ENCODE peak calls at places on chromosomes 11 and 22, in four cellular contexts. One of them, this sample, is unnamed.

GRCh38 chr11:45180158-45180887 is 33.9 kb downstream of the PRDM11 start:
- DNase-seq in lower leg skin: no peak
- DNase-seq in GM23338: peak; percentile 74
- DNase-seq in astrocyte of the spinal cord: no peak
- DNase-seq in this sample: peak; percentile 5

GRCh38 chr22:22375586-22376351 is 131.2 kb downstream of the VPREB1 start:
- DNase-seq in lower leg skin: no peak
- DNase-seq in GM23338: no peak
- DNase-seq in astrocyte of the spinal cord: no peak
- DNase-seq in this sample: no peak

GRCh38 chr11:83713701-83714100 is 427.5 kb upstream of the CCDC90B start:
- DNase-seq in lower leg skin: no peak
- DNase-seq in GM23338: no peak
- DNase-seq in astrocyte of the spinal cord: peak; percentile 15
- DNase-seq in this sample: peak; percentile 67

GRCh38 chr11:68412593-68413475 is 47.7 kb upstream of the PPP6R3 start:
- DNase-seq in lower leg skin: peak; percentile 74
- DNase-seq in GM23338: no peak
- DNase-seq in astrocyte of the spinal cord: peak; percentile 57
- DNase-seq in this sample: no peak

GRCh38 chr11:115504279-115505158 is at the start of gene CADM1:
- DNase-seq in lower leg skin: peak; percentile 90
- DNase-seq in GM23338: peak; percentile 98
- DNase-seq in astrocyte of the spinal cord: peak; percentile 95
- DNase-seq in this sample: peak; percentile 60

GRCh38 chr11:64238999-64239398 is 1.9 kb upstream of the FKBP2 start:
- DNase-seq in lower leg skin: no peak
- DNase-seq in GM23338: no peak
- DNase-seq in astrocyte of the spinal cord: no peak
- DNase-seq in this sample: no peak

GRCh38 chr11:41498726-41499125 is 39.3 kb upstream of the LRRC4C start:
- DNase-seq in lower leg skin: no peak
- DNase-seq in GM23338: peak; percentile 21
- DNase-seq in astrocyte of the spinal cord: peak; percentile 37
- DNase-seq in this sample: peak; percentile 17

GRCh38 chr11:35049906-35050531 is 89.0 kb upstream of the CD44 start:
- DNase-seq in lower leg skin: no peak
- DNase-seq in GM23338: no peak
- DNase-seq in astrocyte of the spinal cord: no peak
- DNase-seq in this sample: no peak

GRCh38 chr11:65645710-65646109 is 7.8 kb downstream of the SIPA1 start:
- DNase-seq in lower leg skin: no peak
- DNase-seq in GM23338: no peak
- DNase-seq in astrocyte of the spinal cord: peak; percentile 42
- DNase-seq in this sample: peak; percentile 65

GRCh38 chr22:46138058-46138797 is 12.1 kb upstream of the PPARA start:
- DNase-seq in lower leg skin: no peak
- DNase-seq in GM23338: no peak
- DNase-seq in astrocyte of the spinal cord: no peak
- DNase-seq in this sample: no peak

GRCh38 chr11:8699903-8700302 is 17.3 kb downstream of the RPL27A start:
- DNase-seq in lower leg skin: no peak
- DNase-seq in GM23338: peak; percentile 69
- DNase-seq in astrocyte of the spinal cord: peak; percentile 75
- DNase-seq in this sample: peak; percentile 63

GRCh38 chr22:21568207-21569075 is 927 bp downstream of the UBE2L3 start:
- DNase-seq in lower leg skin: no peak
- DNase-seq in GM23338: peak; percentile 50
- DNase-seq in astrocyte of the spinal cord: peak; percentile 22
- DNase-seq in this sample: peak; percentile 42

GRCh38 chr22:18133452-18133851 is 16.5 kb upstream of the USP18 start:
- DNase-seq in lower leg skin: peak; percentile 69
- DNase-seq in GM23338: no peak
- DNase-seq in astrocyte of the spinal cord: no peak
- DNase-seq in this sample: peak; percentile 26

GRCh38 chr22:42073568-42074152 is 388 bp upstream of the PHETA2 start:
- DNase-seq in lower leg skin: no peak
- DNase-seq in GM23338: no peak
- DNase-seq in astrocyte of the spinal cord: no peak
- DNase-seq in this sample: no peak
- H3K4me3 ChIP-seq in lower leg skin: peak overlapping the region; percentile 58
- H3K4me3 ChIP-seq in GM23338: peak overlapping the region; percentile 57
- H3K4me3 ChIP-seq in astrocyte of the spinal cord: peak overlapping the region; percentile 60
- H3K4me3 ChIP-seq in this sample: peak overlapping the region; percentile 87

DNA sequence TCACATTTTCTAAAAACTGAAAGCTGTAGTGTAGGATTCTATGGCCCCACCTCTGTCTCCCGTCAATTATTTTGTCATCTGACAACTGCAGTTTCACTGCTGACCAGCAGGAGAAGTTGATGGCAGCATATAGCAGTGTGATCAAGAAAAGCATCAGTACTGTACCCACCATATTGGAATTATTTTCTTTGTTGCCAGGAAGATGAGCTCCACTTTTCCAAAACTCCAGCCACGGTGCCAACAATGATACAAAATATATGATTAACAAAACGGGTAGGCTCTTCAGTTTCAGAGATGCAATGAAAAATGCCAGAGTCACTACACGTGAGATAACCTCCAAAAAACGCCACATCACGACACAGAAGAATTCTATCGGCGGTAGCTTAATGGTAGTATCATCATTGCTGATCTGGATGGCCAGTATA is 41.3 kb downstream of the XKR3 start:
- DNase-seq in lower leg skin: no peak
- DNase-seq in GM23338: peak; percentile 71
- DNase-seq in astrocyte of the spinal cord: no peak
- DNase-seq in this sample: no peak
- TF ChIP-seq CTCF in lower leg skin: no peak
- TF ChIP-seq CTCF in GM23338: peak; percentile 71
- TF ChIP-seq CTCF in astrocyte of the spinal cord: peak; percentile 7
- TF ChIP-seq CTCF in this sample: peak; percentile 18

DNA sequence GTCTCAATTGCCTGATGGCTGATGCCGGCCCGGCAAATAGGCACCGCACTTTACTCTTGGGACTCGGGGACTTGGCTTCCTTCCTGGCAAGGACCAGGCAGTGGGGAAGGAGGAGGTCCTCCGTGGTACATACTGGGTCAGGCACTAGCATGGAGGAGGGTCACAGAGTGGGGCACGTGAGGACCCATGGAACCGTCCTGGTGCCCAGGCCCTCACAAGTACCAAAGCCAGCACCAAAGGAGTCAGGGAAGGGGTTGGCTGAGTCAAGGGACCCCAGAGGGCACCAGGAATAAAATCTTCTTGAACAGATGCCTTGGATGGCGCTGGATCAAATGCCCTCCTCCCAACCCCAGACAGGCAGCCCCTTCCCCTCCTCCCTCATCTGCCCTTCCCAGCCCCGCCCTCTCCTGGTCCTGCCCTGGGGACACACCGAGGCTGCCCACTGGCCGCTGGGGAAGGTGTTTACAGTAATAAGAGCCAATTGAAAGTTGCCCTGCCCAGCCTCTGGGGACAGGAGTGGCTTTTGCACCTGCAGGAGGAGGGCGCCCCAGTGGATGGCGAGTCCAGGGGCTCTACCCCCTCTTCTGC is 5.6 kb upstream of the CARNS1 start:
- DNase-seq in lower leg skin: no peak
- DNase-seq in GM23338: peak; percentile 94
- DNase-seq in astrocyte of the spinal cord: no peak
- DNase-seq in this sample: no peak
- H3K4me3 ChIP-seq in lower leg skin: no peak overlapping the region
- H3K4me3 ChIP-seq in GM23338: no peak overlapping the region
- H3K4me3 ChIP-seq in astrocyte of the spinal cord: no peak overlapping the region
- H3K4me3 ChIP-seq in this sample: no peak overlapping the region

GRCh38 chr22:30941363-30941740 is 27.2 kb downstream of the MORC2 start:
- DNase-seq in lower leg skin: no peak
- DNase-seq in GM23338: no peak
- DNase-seq in astrocyte of the spinal cord: no peak
- DNase-seq in this sample: no peak

GRCh38 chr22:30944986-30945385 is 23.6 kb downstream of the MORC2 start:
- DNase-seq in lower leg skin: no peak
- DNase-seq in GM23338: no peak
- DNase-seq in astrocyte of the spinal cord: no peak
- DNase-seq in this sample: no peak

GRCh38 chr22:30940655-30941362 is 27.8 kb downstream of the MORC2 start:
- DNase-seq in lower leg skin: no peak
- DNase-seq in GM23338: no peak
- DNase-seq in astrocyte of the spinal cord: no peak
- DNase-seq in this sample: no peak

GRCh38 chr22:30945653-30946052 is 22.9 kb downstream of the MORC2 start:
- DNase-seq in lower leg skin: no peak
- DNase-seq in GM23338: no peak
- DNase-seq in astrocyte of the spinal cord: no peak
- DNase-seq in this sample: no peak

DNA sequence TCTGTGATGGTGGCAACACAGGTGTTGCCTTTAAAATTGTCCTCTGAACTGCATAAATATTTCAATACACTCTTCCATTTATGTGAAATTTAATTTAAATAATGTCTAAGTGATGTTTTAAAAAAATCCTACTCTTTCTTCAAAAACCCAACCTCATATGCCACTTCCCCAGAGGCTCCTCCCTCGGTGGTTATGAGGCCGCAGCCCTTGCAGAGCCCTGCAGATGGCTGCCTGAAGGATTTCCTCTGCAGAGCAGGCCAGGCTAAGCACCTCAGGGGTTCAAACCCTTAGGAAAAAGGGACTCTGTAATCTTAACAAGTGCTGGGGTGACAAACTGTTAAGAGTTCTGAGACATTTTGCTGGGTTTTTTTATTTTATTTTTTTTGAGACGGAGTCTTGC is 25.2 kb downstream of the MORC2 start:
- DNase-seq in lower leg skin: no peak
- DNase-seq in GM23338: no peak
- DNase-seq in astrocyte of the spinal cord: no peak
- DNase-seq in this sample: no peak
- TF ChIP-seq CTCF in lower leg skin: no peak
- TF ChIP-seq CTCF in GM23338: no peak
- TF ChIP-seq CTCF in astrocyte of the spinal cord: no peak
- TF ChIP-seq CTCF in this sample: no peak

DNA sequence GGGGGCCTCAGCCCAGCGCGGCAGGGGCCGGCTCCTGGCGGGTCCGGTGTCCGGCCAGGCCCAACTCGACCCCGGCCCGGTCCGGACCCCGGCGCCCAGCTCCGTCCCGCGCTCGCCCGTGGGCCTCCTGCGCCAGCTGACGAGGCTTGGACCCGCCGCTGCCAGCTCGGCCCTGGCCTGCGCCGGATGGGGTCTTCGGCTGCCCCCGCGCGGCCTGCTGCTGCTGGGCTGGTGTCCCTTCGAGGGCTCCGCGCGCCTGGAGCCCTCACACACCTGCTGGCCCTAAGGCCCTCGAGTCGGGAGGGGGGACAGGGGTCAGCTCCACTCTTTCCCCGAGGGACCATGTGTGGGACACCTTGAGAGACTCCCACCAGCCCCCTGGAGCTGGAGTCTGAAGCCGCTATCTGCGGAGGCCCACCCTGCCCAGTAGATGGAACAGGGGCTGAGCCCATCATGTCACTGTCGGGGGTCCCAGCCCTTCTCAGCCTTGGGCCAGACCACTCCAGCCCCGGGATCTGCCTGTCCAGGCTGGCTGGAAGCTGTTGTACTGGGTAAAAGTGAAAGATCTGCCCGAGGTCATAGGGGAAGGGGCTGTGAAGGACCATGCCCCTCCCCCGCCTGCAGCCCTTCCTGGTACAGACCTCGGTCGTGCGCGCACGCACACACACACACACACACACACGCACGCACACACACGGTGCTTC is 768 bp upstream of the CDKN1C start:
- DNase-seq in lower leg skin: no peak
- DNase-seq in GM23338: peak; percentile 65
- DNase-seq in astrocyte of the spinal cord: peak; percentile 17
- DNase-seq in this sample: no peak
- H3K4me3 ChIP-seq in lower leg skin: no peak overlapping the region
- H3K4me3 ChIP-seq in GM23338: peak overlapping the region; percentile 43
- H3K4me3 ChIP-seq in astrocyte of the spinal cord: no peak overlapping the region
- H3K4me3 ChIP-seq in this sample: peak overlapping the region; percentile 11

GRCh38 chr11:120660024-120660565 is 148.5 kb downstream of the GRIK4 start:
- DNase-seq in lower leg skin: no peak
- DNase-seq in GM23338: peak; percentile 94
- DNase-seq in astrocyte of the spinal cord: peak; percentile 13
- DNase-seq in this sample: peak; percentile 26
- TF ChIP-seq CTCF in lower leg skin: no peak
- TF ChIP-seq CTCF in GM23338: peak; percentile 62
- TF ChIP-seq CTCF in astrocyte of the spinal cord: peak; percentile 45
- TF ChIP-seq CTCF in this sample: peak; percentile 61

DNA sequence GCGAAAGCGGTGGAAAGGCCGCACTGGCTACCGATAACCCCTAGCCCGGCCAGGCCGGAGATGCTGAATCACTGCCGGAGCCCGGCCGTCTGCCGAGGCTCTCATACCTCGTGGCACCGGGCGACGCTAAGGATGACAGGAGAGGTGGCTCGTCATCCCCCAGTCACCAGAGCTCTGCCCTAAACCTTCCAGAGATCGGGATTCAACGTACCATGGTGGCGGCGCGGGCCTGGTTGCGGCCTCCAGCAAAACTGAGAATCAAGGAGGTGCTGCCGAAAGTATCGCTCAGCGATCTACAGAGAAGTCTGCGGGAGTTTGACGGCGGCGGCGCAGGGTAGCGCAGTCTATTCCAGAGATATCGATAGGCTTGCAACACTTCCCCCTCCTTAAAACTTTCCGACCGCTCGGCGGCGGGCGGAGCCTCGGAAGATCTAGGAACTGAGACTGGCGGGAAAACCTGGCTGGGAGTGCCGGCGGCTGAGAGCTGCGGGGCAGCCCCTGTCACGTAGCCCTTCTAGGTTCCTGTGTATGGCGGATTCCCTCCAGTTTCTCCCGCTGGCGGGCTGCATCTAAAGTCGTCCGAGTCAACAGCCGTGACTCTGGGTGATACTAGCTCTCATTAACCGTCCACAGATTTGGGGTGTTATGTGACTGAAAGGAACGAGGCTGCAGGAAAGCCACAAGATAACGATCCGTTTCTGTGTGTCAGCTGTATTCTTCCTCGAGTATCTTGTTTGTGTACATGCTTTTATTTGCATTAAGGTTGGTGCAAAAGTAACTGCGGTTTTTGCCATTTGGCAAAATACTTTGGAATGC is at the start of gene PSMA1:
- DNase-seq in lower leg skin: peak; percentile 95
- DNase-seq in GM23338: peak; percentile 98
- DNase-seq in astrocyte of the spinal cord: peak; percentile 97
- DNase-seq in this sample: peak; percentile 96
- H3K4me3 ChIP-seq in lower leg skin: peak within 1 kb of the TSS; percentile 75
- H3K4me3 ChIP-seq in GM23338: peak within 1 kb of the TSS; percentile 97
- H3K4me3 ChIP-seq in astrocyte of the spinal cord: peak within 1 kb of the TSS; percentile 96
- H3K4me3 ChIP-seq in this sample: peak within 1 kb of the TSS; percentile 94

This sample was measured in choroid plexus epithelial cell.